ENCODE peak calls at places on chromosomes 16 and 17, in nine cellular contexts. E is nephron progenitor cell, R is AG04450, M is occipital lobe, I is left ventricle myocardium inferior, B is ecto neural progenitor cell, Y is ELR, H is GM12878, U is NCI-H1092. X is an unnamed sample.

GRCh38 chr16:4435668-4436067 is 10.0 kb downstream of the DNAJA3 start:
- DNase-seq in E (no peak), M (no peak), Y (no peak), B (no peak), U (no peak), R (peak; percentile 21), H (no peak), I (no peak), X (no peak)

GRCh38 chr16:70688266-70688742 is 2.5 kb upstream of the MTSS2 start:
- DNase-seq in Y (peak; percentile 57), H (no peak), U (peak; percentile 38), I (peak; percentile 70), R (no peak), M (peak; percentile 82), E (no peak), B (no peak), X (peak; percentile 60)

GRCh38 chr16:6349725-6350124 is 982.9 kb upstream of the RBFOX1 start:
- DNase-seq in H (no peak), I (no peak), Y (no peak), U (no peak), B (no peak), R (no peak), M (no peak), E (no peak), X (peak; percentile 10)

GRCh38 chr16:3246876-3247275 is 9.6 kb downstream of the MEFV start:
- DNase-seq in R (no peak), B (no peak), Y (no peak), M (no peak), U (no peak), I (no peak), H (no peak), E (no peak), X (no peak)

GRCh38 chr17:46962374-46962790 is 16.7 kb downstream of the RPRML start:
- DNase-seq in M (no peak), H (no peak), Y (peak; percentile 71), I (no peak), U (no peak), E (no peak), B (no peak), R (peak; percentile 32), X (no peak)

GRCh38 chr16:67392301-67393059 is 818 bp downstream of the TPPP3 start:
- DNase-seq in H (no peak), B (no peak), U (no peak), R (no peak), Y (no peak), I (no peak), M (no peak), E (no peak), X (no peak)

GRCh38 chr17:57628421-57628820 is 116.7 kb downstream of the CCDC182 start:
- DNase-seq in M (no peak), E (no peak), I (no peak), B (no peak), Y (no peak), U (no peak), H (no peak), R (no peak), X (no peak)

GRCh38 chr16:50372611-50373344 is 4.0 kb upstream of the BRD7 start:
- DNase-seq in B (no peak), H (no peak), E (no peak), R (no peak), M (no peak), Y (peak; percentile 70), U (no peak), I (peak; percentile 53), X (no peak)

GRCh38 chr16:57753448-57754353 is 18.1 kb downstream of the KATNB1 start:
- DNase-seq in Y (no peak), E (no peak), B (no peak), U (no peak), H (no peak), R (no peak), I (no peak), M (no peak), X (no peak)

GRCh38 chr17:20721151-20721550 is 141.6 kb downstream of the CDRT15L2 start:
- DNase-seq in I (no peak), R (no peak), B (no peak), E (no peak), U (no peak), Y (no peak), M (no peak), H (no peak), X (no peak)

GRCh38 chr17:39270923-39271322 is 45.2 kb upstream of the STAC2 start:
- DNase-seq in M (no peak), I (no peak), Y (peak; percentile 63), R (peak; percentile 29), B (no peak), U (no peak), E (no peak), H (no peak), X (peak; percentile 32)

GRCh38 chr16:8961811-8962390 is 1.8 kb downstream of the USP7 start:
- DNase-seq in Y (no peak), H (no peak), E (no peak), U (no peak), I (no peak), M (no peak), R (no peak), B (no peak), X (no peak)

GRCh38 chr16:14101415-14101814 is 30.3 kb downstream of the MRTFB start:
- DNase-seq in B (no peak), Y (no peak), U (no peak), M (no peak), E (no peak), I (no peak), R (no peak), H (no peak), X (no peak)

GRCh38 chr16:65098916-65099315 is 22.9 kb downstream of the CDH11 start:
- DNase-seq in R (no peak), E (no peak), B (no peak), U (no peak), H (no peak), M (no peak), Y (no peak), I (no peak), X (no peak)

GRCh38 chr17:7019406-7019805 is 3.4 kb upstream of the BCL6B start:
- DNase-seq in I (no peak), U (no peak), M (no peak), H (no peak), R (no peak), E (no peak), Y (no peak), B (peak; percentile 49), X (no peak)

GRCh38 chr16:23564964-23565363 is 7.4 kb downstream of the UBFD1 start:
- DNase-seq in R (no peak), U (no peak), H (no peak), E (no peak), Y (no peak), B (no peak), I (peak; percentile 62), M (no peak), X (no peak)

GRCh38 chr17:58335061-58335731 is 6.6 kb upstream of the TSPOAP1 start:
- DNase-seq in M (no peak), Y (no peak), B (no peak), I (no peak), R (no peak), E (no peak), U (no peak), H (no peak), X (no peak)

GRCh38 chr17:72417627-72418026 is 296.8 kb downstream of the SOX9 start:
- DNase-seq in E (no peak), R (no peak), B (no peak), M (no peak), Y (no peak), U (no peak), H (no peak), I (no peak), X (no peak)

GRCh38 chr17:78421534-78422266 is 43.3 kb downstream of the PGS1 start:
- DNase-seq in H (peak; percentile 7), B (peak; percentile 89), U (peak; percentile 37), R (peak; percentile 32), Y (peak; percentile 81), M (peak; percentile 34), E (peak; percentile 85), I (peak; percentile 76), X (peak; percentile 91)

GRCh38 chr17:32240745-32241144 is 24.9 kb upstream of the RHBDL3 start:
- DNase-seq in E (no peak), Y (no peak), M (no peak), R (no peak), U (no peak), H (no peak), B (no peak), I (peak; percentile 62), X (peak; percentile 64)

GRCh38 chr17:64218066-64218465 is 45.0 kb downstream of the TEX2 start:
- DNase-seq in H (peak; percentile 28), B (no peak), I (no peak), Y (no peak), M (no peak), E (no peak), U (no peak), R (no peak), X (no peak)

GRCh38 chr17:38577244-38577643 is 28.5 kb downstream of the SRCIN1 start:
- DNase-seq in R (no peak), U (no peak), M (no peak), I (no peak), E (no peak), B (no peak), Y (no peak), H (no peak), X (no peak)

GRCh38 chr16:67917852-67918236 is 13.8 kb downstream of the CTRL start:
- DNase-seq in B (no peak), R (no peak), U (no peak), Y (peak; percentile 98), I (no peak), E (no peak), M (peak; percentile 59), H (no peak), X (no peak)

GRCh38 chr16:12470311-12471229 is 333.1 kb downstream of the CPPED1 start:
- DNase-seq in R (peak; percentile 30), B (no peak), E (no peak), I (peak; percentile 75), U (peak; percentile 45), M (peak; percentile 12), Y (no peak), H (no peak), X (no peak)

GRCh38 chr17:18959071-18959844 is 7.3 kb downstream of the SLC5A10 start:
- DNase-seq in M (no peak), Y (no peak), H (no peak), R (no peak), B (peak; percentile 50), I (no peak), E (peak; percentile 33), U (no peak), X (no peak)

GRCh38 chr16:89094252-89094901 is 725 bp downstream of the ACSF3 start:
- DNase-seq in M (no peak), R (no peak), B (no peak), E (no peak), Y (peak; percentile 69), I (no peak), U (no peak), H (no peak), X (peak; percentile 63)

GRCh38 chr17:17075037-17075755 is 32.9 kb downstream of the MPRIP start:
- DNase-seq in U (no peak), Y (peak; percentile 33), M (no peak), I (peak; percentile 65), E (peak; percentile 47), H (no peak), B (no peak), R (peak; percentile 65), X (no peak)

GRCh38 chr16:73091199-73091598 is 43.3 kb upstream of the ZFHX3 start:
- DNase-seq in I (no peak), H (no peak), M (no peak), B (no peak), R (no peak), Y (no peak), U (peak; percentile 78), E (no peak), X (no peak)

GRCh38 chr17:35022536-35023063 is 40.9 kb downstream of the RFFL start:
- DNase-seq in E (no peak), Y (peak; percentile 90), R (peak; percentile 65), B (no peak), H (no peak), U (peak; percentile 84), M (peak; percentile 88), I (peak; percentile 68), X (no peak)

GRCh38 chr16:54633943-54634362 is 296.7 kb upstream of the IRX5 start:
- DNase-seq in U (peak; percentile 42), R (no peak), Y (peak; percentile 19), M (no peak), E (peak; percentile 24), H (no peak), I (no peak), B (no peak), X (peak; percentile 85)

GRCh38 chr17:13584701-13585080 is 17.0 kb downstream of the HS3ST3A1 start:
- DNase-seq in B (no peak), H (no peak), M (no peak), Y (peak; percentile 87), I (no peak), E (no peak), U (no peak), R (no peak), X (no peak)

X was measured in GM23338.